ENCODE peak calls at places on chromosomes 5 and 9, in five cellular contexts. One of them, this sample, is unnamed. For H3K4me1, the result is how much of the 10 kb centered on the place peaks cover.

GRCh38 chr9:132163457-132163875 is 1.6 kb downstream of the NTNG2 start:
- DNase-seq in body of pancreas: peak
- DNase-seq in testis: no peak
- DNase-seq in IMR-90: peak
- DNase-seq in K562: no peak
- DNase-seq in this sample: no peak

GRCh38 chr9:86122309-86122708 is 23.0 kb upstream of the GOLM1 start:
- DNase-seq in body of pancreas: no peak
- DNase-seq in testis: no peak
- DNase-seq in IMR-90: no peak
- DNase-seq in K562: no peak
- DNase-seq in this sample: no peak

GRCh38 chr5:8827701-8828100 is 718.2 kb downstream of the SEMA5A start:
- DNase-seq in body of pancreas: no peak
- DNase-seq in testis: no peak
- DNase-seq in IMR-90: peak
- DNase-seq in K562: no peak
- DNase-seq in this sample: no peak

GRCh38 chr5:139638090-139638735 is 9.9 kb upstream of the CXXC5 start:
- DNase-seq in body of pancreas: peak
- DNase-seq in testis: peak
- DNase-seq in IMR-90: peak
- DNase-seq in K562: peak
- DNase-seq in this sample: peak

GRCh38 chr5:50975840-50976239 is 309.4 kb downstream of the PARP8 start:
- DNase-seq in body of pancreas: no peak
- DNase-seq in testis: no peak
- DNase-seq in IMR-90: no peak
- DNase-seq in K562: no peak
- DNase-seq in this sample: no peak

GRCh38 chr9:89759563-89759962 is 154.8 kb downstream of the GADD45G start:
- DNase-seq in body of pancreas: no peak
- DNase-seq in testis: no peak
- DNase-seq in IMR-90: no peak
- DNase-seq in K562: no peak
- DNase-seq in this sample: no peak

GRCh38 chr9:88523056-88523455 is 11.9 kb upstream of the NXNL2 start:
- DNase-seq in body of pancreas: no peak
- DNase-seq in testis: no peak
- DNase-seq in IMR-90: peak
- DNase-seq in K562: no peak
- DNase-seq in this sample: no peak

GRCh38 chr5:62265648-62266112 is 40.3 kb upstream of the KIF2A start:
- DNase-seq in body of pancreas: no peak
- DNase-seq in testis: no peak
- DNase-seq in IMR-90: no peak
- DNase-seq in K562: no peak
- DNase-seq in this sample: no peak

GRCh38 chr9:89523948-89524347 is 26.0 kb upstream of the SEMA4D start:
- DNase-seq in body of pancreas: no peak
- DNase-seq in testis: no peak
- DNase-seq in IMR-90: no peak
- DNase-seq in K562: no peak
- DNase-seq in this sample: no peak

GRCh38 chr5:150672237-150672883 is 11.3 kb downstream of the MYOZ3 start:
- DNase-seq in body of pancreas: peak
- DNase-seq in testis: peak
- DNase-seq in IMR-90: no peak
- DNase-seq in K562: peak
- DNase-seq in this sample: peak

GRCh38 chr5:76145945-76146344 is 62.8 kb downstream of the SV2C start:
- DNase-seq in body of pancreas: no peak
- DNase-seq in testis: no peak
- DNase-seq in IMR-90: peak
- DNase-seq in K562: peak
- DNase-seq in this sample: no peak

GRCh38 chr9:116087751-116088194 is 65.8 kb upstream of the PAPPA start:
- DNase-seq in body of pancreas: no peak
- DNase-seq in testis: no peak
- DNase-seq in IMR-90: peak
- DNase-seq in K562: no peak
- DNase-seq in this sample: no peak

GRCh38 chr5:147621016-147621415 is 111.1 kb upstream of the DPYSL3 start:
- DNase-seq in body of pancreas: no peak
- DNase-seq in testis: peak
- DNase-seq in IMR-90: no peak
- DNase-seq in K562: no peak
- DNase-seq in this sample: no peak

GRCh38 chr5:52799983-52800393 is 12.3 kb downstream of the ITGA1 start:
- DNase-seq in body of pancreas: peak
- DNase-seq in testis: peak
- DNase-seq in IMR-90: peak
- DNase-seq in K562: peak
- DNase-seq in this sample: peak
- TF ChIP-seq POLR2A in body of pancreas: peak
- TF ChIP-seq POLR2A in testis: no peak
- TF ChIP-seq POLR2A in IMR-90: peak
- TF ChIP-seq POLR2A in K562: peak
- TF ChIP-seq POLR2A in this sample: no peak

DNA sequence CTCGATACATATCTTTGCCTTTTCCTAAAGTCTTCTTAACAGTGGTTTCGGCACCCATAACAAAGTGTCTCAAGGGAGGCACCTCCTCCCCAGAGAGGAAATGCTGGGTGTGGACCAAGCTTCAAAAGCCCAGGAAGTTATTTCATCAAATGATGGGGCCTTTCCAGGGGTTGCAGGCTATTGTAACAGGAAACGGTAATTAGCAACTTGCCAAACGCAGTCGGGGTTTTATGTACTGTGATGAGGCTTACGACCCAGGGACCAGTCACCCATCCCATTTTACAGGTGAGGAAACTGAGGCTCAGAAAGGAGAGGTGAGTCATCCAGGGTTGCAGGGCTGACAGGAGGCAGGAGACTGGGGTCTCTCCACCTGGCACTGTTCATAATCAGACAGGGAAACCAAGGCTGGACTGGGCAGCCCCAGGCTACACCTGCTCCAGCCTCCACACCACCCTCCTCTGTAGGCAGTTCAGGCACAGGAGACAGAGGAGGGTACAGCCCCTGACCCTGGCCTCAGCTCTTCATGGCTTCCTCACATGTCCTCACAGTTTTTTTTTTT is 30.0 kb upstream of the SUSD3 start:
- DNase-seq in body of pancreas: no peak
- DNase-seq in testis: no peak
- DNase-seq in IMR-90: no peak
- DNase-seq in K562: no peak
- DNase-seq in this sample: no peak
- H3K4me1 ChIP-seq in body of pancreas: under half
- H3K4me1 ChIP-seq in testis: under half
- H3K4me1 ChIP-seq in IMR-90: under half
- H3K4me1 ChIP-seq in K562: under half
- H3K4me1 ChIP-seq in this sample: half or more

DNA sequence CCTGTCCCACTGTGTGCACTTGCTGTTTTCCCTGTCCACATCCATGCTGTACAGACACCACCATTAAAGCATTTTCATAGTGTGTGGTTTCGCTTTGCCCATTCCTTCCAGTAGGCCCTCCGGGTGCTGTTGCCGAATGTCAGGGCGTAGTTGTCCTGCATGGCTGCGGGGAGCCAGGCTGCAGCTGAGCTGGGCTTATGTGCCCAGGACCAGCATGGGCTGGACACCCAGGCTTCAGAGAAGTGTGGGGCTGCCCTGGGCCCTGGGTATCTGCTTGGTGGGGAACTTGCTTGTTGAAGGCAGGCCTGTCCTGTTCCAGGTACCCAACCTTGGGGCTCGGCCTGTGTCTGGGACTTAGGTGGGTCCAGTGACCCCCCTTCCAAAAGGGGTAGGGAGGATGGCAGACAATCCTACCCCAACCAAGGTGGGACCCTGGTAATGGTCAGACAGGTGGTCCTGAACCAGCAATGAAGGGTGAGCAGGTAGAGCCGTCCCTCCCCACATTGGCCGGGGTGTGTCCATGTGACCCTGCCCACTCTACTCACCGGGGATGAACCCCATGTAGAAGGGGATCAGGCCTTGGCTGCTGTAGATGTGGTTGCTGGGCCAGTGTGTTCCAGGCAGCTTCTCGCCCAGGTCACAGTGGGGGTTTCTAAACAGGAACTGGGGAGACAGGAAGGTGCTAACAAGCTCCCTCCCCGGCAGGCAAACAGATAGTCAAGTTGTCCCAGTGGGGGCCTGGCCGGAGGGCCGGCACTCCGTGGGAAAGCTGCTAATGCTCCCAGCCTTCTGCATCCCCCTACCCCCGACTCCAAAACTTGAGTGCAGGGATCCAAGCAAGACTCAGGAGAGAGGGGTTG is 2.8 kb downstream of the TUBB4B start:
- DNase-seq in body of pancreas: peak
- DNase-seq in testis: no peak
- DNase-seq in IMR-90: no peak
- DNase-seq in K562: no peak
- DNase-seq in this sample: no peak
- TF ChIP-seq POLR2A in body of pancreas: peak
- TF ChIP-seq POLR2A in testis: no peak
- TF ChIP-seq POLR2A in IMR-90: no peak
- TF ChIP-seq POLR2A in K562: peak
- TF ChIP-seq POLR2A in this sample: no peak

GRCh38 chr9:136086951-136087740 is 7.9 kb downstream of the NACC2 start:
- DNase-seq in body of pancreas: no peak
- DNase-seq in testis: no peak
- DNase-seq in IMR-90: no peak
- DNase-seq in K562: no peak
- DNase-seq in this sample: no peak
- H3K4me1 ChIP-seq in body of pancreas: half or more
- H3K4me1 ChIP-seq in testis: half or more
- H3K4me1 ChIP-seq in IMR-90: under half
- H3K4me1 ChIP-seq in K562: half or more
- H3K4me1 ChIP-seq in this sample: half or more